ENCODE peak calls at places on chromosomes 11 and 22, in four cellular contexts. F is GM12878, O is H1, V is K562. D is an unnamed sample.

GRCh38 chr11:66856496-66857233 is at the start of gene LRFN4:
- DNase-seq in F (no peak), O (no peak), V (peak; percentile 71), D (no peak)

GRCh38 chr11:77252555-77253270 is 48.8 kb downstream of the GDPD4 start:
- DNase-seq in F (no peak), O (no peak), V (no peak), D (no peak)

GRCh38 chr11:132161538-132161937 is 791.1 kb downstream of the NTM start:
- DNase-seq in F (no peak), O (no peak), V (no peak), D (no peak)

GRCh38 chr11:101862410-101863233 is 52.2 kb upstream of the CEP126 start:
- DNase-seq in F (no peak), O (no peak), V (no peak), D (peak; percentile 79)

GRCh38 chr11:64796047-64796756 is 6.8 kb downstream of the MAP4K2 start:
- DNase-seq in F (no peak), O (no peak), V (no peak), D (no peak)

GRCh38 chr11:91219501-91219900 is 996.7 kb upstream of the CHORDC1 start:
- DNase-seq in F (no peak), O (no peak), V (no peak), D (peak; percentile 20)

GRCh38 chr11:8671651-8672062 is 10.8 kb downstream of the TRIM66 start:
- DNase-seq in F (no peak), O (no peak), V (no peak), D (peak; percentile 87)

GRCh38 chr11:76216536-76217326 is 10.4 kb upstream of the WNT11 start:
- DNase-seq in F (no peak), O (no peak), V (no peak), D (no peak)

GRCh38 chr22:45552580-45553332 is 50.1 kb downstream of the FBLN1 start:
- DNase-seq in F (no peak), O (no peak), V (no peak), D (peak; percentile 96)

GRCh38 chr22:37496651-37497599 is 10.7 kb upstream of the MFNG start:
- DNase-seq in F (no peak), O (no peak), V (peak; percentile 35), D (peak; percentile 93)

GRCh38 chr11:34030386-34030785 is 21.1 kb upstream of the CAPRIN1 start:
- DNase-seq in F (no peak), O (no peak), V (no peak), D (no peak)

GRCh38 chr11:32136654-32137053 is 45.8 kb downstream of the RCN1 start:
- DNase-seq in F (no peak), O (no peak), V (peak; percentile 16), D (no peak)

GRCh38 chr22:45743687-45744086 is 72.1 kb downstream of the ATXN10 start:
- DNase-seq in F (no peak), O (no peak), V (no peak), D (no peak)

GRCh38 chr22:17167486-17167885 is 8.4 kb upstream of the HDHD5 start:
- DNase-seq in F (no peak), O (no peak), V (no peak), D (no peak)

GRCh38 chr22:48564995-48565394 is 1262.7 kb downstream of the BRD1 start:
- DNase-seq in F (no peak), O (no peak), V (no peak), D (no peak)

GRCh38 chr11:4090258-4090657 is 4.3 kb upstream of the RRM1 start:
- DNase-seq in F (no peak), O (no peak), V (no peak), D (no peak)

GRCh38 chr11:102559839-102560238 is 29.3 kb upstream of the MMP7 start:
- DNase-seq in F (no peak), O (no peak), V (no peak), D (no peak)

GRCh38 chr11:119513806-119514170 is 90.8 kb upstream of the THY1 start:
- DNase-seq in F (no peak), O (no peak), V (no peak), D (no peak)

GRCh38 chr22:30606455-30607299 is at the start of gene TCN2:
- DNase-seq in F (no peak), O (peak; percentile 91), V (peak; percentile 68), D (peak; percentile 77)

GRCh38 chr11:128039140-128040021 is 548.0 kb downstream of the ETS1 start:
- DNase-seq in F (no peak), O (no peak), V (no peak), D (peak; percentile 82)

GRCh38 chr11:17805043-17805442 is 70.5 kb downstream of the KCNC1 start:
- DNase-seq in F (no peak), O (no peak), V (no peak), D (no peak)

GRCh38 chr11:13210424-13210823 is 67.2 kb upstream of the BMAL1 start:
- DNase-seq in F (no peak), O (peak; percentile 67), V (peak; percentile 16), D (peak; percentile 84)

GRCh38 chr11:13354335-13354734 is 76.7 kb downstream of the BMAL1 start:
- DNase-seq in F (no peak), O (no peak), V (peak; percentile 25), D (peak; percentile 29)

GRCh38 chr11:106399075-106399500 is 321.6 kb downstream of the AASDHPPT start:
- DNase-seq in F (no peak), O (no peak), V (no peak), D (peak; percentile 100)

GRCh38 chr11:130737041-130737830 is 179.0 kb downstream of the SNX19 start:
- DNase-seq in F (no peak), O (no peak), V (no peak), D (no peak)

GRCh38 chr11:45580399-45580798 is 85.0 kb downstream of the CHST1 start:
- DNase-seq in F (no peak), O (peak; percentile 63), V (peak; percentile 18), D (peak; percentile 34)

GRCh38 chr11:64742940-64743590 is 877 bp downstream of the RASGRP2 start:
- DNase-seq in F (no peak), O (peak; percentile 94), V (peak; percentile 94), D (no peak)

GRCh38 chr11:8721740-8722139 is 39.1 kb downstream of the RPL27A start:
- DNase-seq in F (no peak), O (no peak), V (no peak), D (no peak)

GRCh38 chr11:70951139-70951804 is 301.1 kb downstream of the SHANK2 start:
- DNase-seq in F (no peak), O (no peak), V (no peak), D (no peak)

DNA sequence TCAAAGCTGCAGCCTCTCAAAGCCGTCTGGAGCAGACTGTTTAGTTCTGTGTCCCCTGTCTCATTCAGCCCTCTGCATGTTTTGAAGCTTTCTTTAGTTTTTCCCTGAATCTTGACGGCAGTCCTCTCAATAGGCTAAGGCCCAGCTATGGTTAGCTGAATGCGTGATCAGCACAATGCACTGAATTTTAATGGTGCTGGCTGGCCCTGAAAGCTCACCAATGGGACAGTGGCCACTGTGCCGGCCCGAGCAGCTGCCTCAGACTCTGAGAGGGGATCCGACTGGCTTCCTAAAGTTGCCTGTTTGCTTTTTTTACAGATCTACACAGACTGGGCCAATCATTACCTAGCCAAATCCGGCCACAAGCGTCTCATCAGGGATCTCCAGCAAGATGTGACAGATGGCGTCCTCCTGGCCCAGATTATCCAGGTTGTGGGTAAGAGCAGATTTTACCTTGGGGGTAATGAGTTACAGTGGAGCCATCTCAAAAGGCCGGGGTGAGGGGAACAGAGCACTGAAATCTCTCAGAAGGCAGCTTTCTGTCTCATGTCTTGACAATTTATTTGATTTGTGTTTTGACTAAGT is 119.6 kb downstream of the NAV2 start:
- DNase-seq in F (no peak), O (no peak), V (no peak), D (no peak)
- TF ChIP-seq USF2 in F (no peak), O (no peak), V (no peak), D (no peak)

DNA sequence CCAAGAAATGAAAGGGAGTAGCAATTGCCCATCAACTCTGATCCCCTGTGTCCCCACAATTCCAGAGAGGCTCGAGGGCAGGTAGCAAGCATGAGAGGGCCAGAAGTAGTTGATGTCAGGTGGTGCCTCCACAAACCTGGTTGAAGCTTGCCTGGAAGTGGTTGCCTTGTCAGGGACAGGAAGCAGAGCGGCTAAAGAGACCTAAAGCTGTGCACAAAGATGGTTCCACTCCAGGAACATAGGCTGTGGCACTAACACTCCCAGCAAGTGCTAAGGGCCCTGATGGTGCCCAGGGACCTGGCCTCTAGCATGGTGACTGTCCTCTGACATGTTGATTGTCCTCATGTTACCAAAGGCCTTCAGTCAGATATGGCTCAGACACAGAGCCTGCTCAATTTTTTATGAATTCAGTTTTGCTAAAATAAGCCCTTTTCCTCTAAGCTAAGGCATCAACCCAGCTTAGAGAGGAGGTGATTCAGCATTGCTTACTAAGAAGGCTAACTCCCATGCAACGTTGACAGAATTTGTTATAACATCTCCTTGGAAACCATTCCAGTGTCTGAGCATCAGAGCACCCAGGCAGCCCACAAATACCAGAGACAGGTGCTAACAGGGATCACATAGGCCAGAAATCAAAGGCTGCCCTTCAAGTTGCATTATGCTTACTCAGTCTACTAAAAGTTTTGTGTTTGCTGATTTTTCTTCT is 196.3 kb upstream of the ARHGAP20 start:
- DNase-seq in F (no peak), O (no peak), V (no peak), D (peak; percentile 94)
- TF ChIP-seq CHD1 in F (no peak), O (no peak), V (no peak), D (no peak)

DNA sequence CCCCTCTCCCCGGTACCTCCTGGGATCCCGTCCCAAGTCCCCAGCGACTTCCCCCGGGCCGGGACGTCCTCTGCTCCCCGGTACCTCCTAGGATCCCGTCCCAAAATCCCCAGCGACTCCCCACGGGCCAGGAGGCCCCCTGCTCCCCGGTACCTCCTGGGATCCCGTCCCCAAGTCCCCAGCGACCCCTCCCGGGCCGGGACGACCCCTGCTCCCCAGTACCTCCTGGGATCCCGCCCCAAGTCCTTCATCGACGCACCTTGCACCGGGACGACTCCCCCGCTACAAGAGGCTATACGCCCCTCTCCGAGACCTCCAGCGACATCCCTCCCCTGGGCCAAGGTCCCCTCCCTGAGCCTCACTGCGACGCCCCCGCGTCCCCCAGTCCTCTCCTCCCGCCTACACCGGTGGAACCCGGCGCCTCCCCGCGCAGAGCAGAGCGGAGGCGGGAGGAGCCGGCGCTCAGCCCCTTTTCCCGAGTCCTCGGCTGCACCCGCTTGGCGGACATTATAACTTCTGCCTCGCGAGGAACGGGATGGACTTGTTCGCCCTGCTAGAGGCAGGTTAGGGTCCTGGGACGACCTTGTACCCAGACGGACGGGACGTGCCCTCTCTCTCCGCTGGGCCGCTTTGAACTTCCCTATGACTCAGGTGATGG is 912 bp downstream of the KREMEN1 start:
- DNase-seq in F (no peak), O (peak; percentile 80), V (no peak), D (no peak)
- TF ChIP-seq CEBPB in F (no peak), O (no peak), V (no peak), D (no peak)

GRCh38 chr11:110852925-110853324 is 140.7 kb upstream of the ARHGAP20 start:
- DNase-seq in F (no peak), O (no peak), V (no peak), D (no peak)

GRCh38 chr11:110856993-110857812 is 145.0 kb upstream of the ARHGAP20 start:
- DNase-seq in F (peak; percentile 39), O (no peak), V (no peak), D (peak; percentile 61)

GRCh38 chr11:110857885-110858555 is 145.8 kb upstream of the ARHGAP20 start:
- DNase-seq in F (no peak), O (no peak), V (no peak), D (peak; percentile 61)

GRCh38 chr11:110856340-110856739 is 144.1 kb upstream of the ARHGAP20 start:
- DNase-seq in F (no peak), O (no peak), V (no peak), D (no peak)

DNA sequence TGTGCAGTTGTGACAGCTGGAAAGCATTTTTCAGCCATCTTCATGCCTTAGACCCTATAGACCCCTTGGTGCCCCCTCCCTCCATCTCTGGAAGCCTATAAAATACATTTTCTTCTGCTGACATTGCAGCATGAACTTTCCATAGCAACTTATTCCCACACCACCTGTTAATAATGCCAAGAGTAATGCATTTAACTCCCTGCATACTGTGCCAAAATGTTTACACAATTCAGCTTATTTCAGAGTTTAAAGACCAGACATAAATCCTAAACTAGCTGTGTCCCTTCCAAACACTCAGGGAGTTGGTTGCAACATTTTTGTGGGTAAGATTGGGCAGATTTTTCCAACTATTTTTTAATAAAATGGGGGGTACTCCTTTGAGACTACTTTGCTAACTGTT is 143.0 kb upstream of the ARHGAP20 start:
- DNase-seq in F (no peak), O (no peak), V (no peak), D (no peak)
- TF ChIP-seq USF2 in F (no peak), O (no peak), V (no peak), D (no peak)

D was measured in IMR-90.